ENCODE peak calls at places on chromosomes 13 and 19, in five cellular contexts. D, N, P, A and V are unnamed samples.

GRCh38 chr19:53076984-53077383 is 26.2 kb downstream of the ZNF160 start:
- DNase-seq in D (peak; percentile 40), N (peak; percentile 15), P (no peak), A (no peak), V (peak; percentile 40)

GRCh38 chr19:35236638-35237400 is 8.3 kb upstream of the FAM187B start:
- DNase-seq in D (no peak), N (no peak), P (peak; percentile 30), A (no peak), V (peak; percentile 25)

GRCh38 chr19:37931941-37932655 is 25.1 kb downstream of the SIPA1L3 start:
- DNase-seq in D (peak; percentile 54), N (peak; percentile 58), P (peak; percentile 98), A (peak; percentile 92), V (peak; percentile 96)

GRCh38 chr13:33112745-33113144 is 96.5 kb downstream of the KL start:
- DNase-seq in D (no peak), N (peak; percentile 69), P (no peak), A (no peak), V (no peak)

GRCh38 chr19:16266586-16266942 is 58.1 kb upstream of the KLF2 start:
- DNase-seq in D (no peak), N (no peak), P (no peak), A (no peak), V (no peak)

GRCh38 chr13:75264611-75265010 is 217.4 kb downstream of the TBC1D4 start:
- DNase-seq in D (no peak), N (no peak), P (no peak), A (no peak), V (no peak)

GRCh38 chr19:10419646-10420443 is 493 bp upstream of the PDE4A start:
- DNase-seq in D (peak; percentile 74), N (no peak), P (peak; percentile 51), A (no peak), V (peak; percentile 53)

GRCh38 chr13:114012921-114013320 is 39.0 kb upstream of the C13orf46 start:
- DNase-seq in D (no peak), N (no peak), P (no peak), A (no peak), V (no peak)

GRCh38 chr13:111322916-111323331 is 2.5 kb downstream of the TEX29 start:
- DNase-seq in D (no peak), N (no peak), P (no peak), A (no peak), V (no peak)

GRCh38 chr13:39946769-39947168 is 291.3 kb downstream of the COG6 start:
- DNase-seq in D (no peak), N (no peak), P (no peak), A (no peak), V (no peak)

GRCh38 chr19:50721441-50722137 is 1.6 kb upstream of the CLEC11A start:
- DNase-seq in D (no peak), N (no peak), P (no peak), A (no peak), V (no peak)

GRCh38 chr13:58994778-58995177 is 1169.0 kb downstream of the DIAPH3 start:
- DNase-seq in D (no peak), N (no peak), P (no peak), A (no peak), V (peak; percentile 8)

GRCh38 chr19:42683917-42684513 is 56.3 kb downstream of the PSG3 start:
- DNase-seq in D (peak; percentile 39), N (peak; percentile 31), P (peak; percentile 11), A (no peak), V (peak; percentile 41)

GRCh38 chr13:51298812-51299211 is 40.7 kb upstream of the SERPINE3 start:
- DNase-seq in D (peak; percentile 23), N (no peak), P (no peak), A (no peak), V (no peak)

GRCh38 chr19:43895727-43896126 is 39.4 kb downstream of the ZNF45 start:
- DNase-seq in D (peak; percentile 11), N (peak; percentile 6), P (no peak), A (no peak), V (no peak)

GRCh38 chr13:110339263-110339662 is 32.2 kb downstream of the COL4A2 start:
- DNase-seq in D (no peak), N (no peak), P (no peak), A (no peak), V (no peak)

GRCh38 chr13:28429685-28430290 is 65.1 kb downstream of the FLT1 start:
- DNase-seq in D (no peak), N (peak; percentile 35), P (no peak), A (no peak), V (no peak)

GRCh38 chr13:91907398-91907797 is 509.0 kb downstream of the GPC5 start:
- DNase-seq in D (no peak), N (no peak), P (no peak), A (no peak), V (no peak)

GRCh38 chr13:24261566-24261965 is 47.8 kb upstream of the C1QTNF9 start:
- DNase-seq in D (no peak), N (no peak), P (no peak), A (no peak), V (no peak)

GRCh38 chr13:28488376-28489005 is 6.4 kb downstream of the FLT1 start:
- DNase-seq in D (peak; percentile 71), N (no peak), P (no peak), A (no peak), V (no peak)

GRCh38 chr13:24651718-24652345 is 28.4 kb upstream of the ATP12A start:
- DNase-seq in D (no peak), N (no peak), P (peak; percentile 48), A (no peak), V (peak; percentile 93)

GRCh38 chr13:71536201-71536600 is 330.8 kb downstream of the DACH1 start:
- DNase-seq in D (no peak), N (no peak), P (no peak), A (no peak), V (no peak)

GRCh38 chr13:21638319-21639282 is 32.3 kb upstream of the FGF9 start:
- DNase-seq in D (peak; percentile 25), N (peak; percentile 20), P (peak; percentile 75), A (no peak), V (peak; percentile 86)

GRCh38 chr13:21641629-21642028 is 29.2 kb upstream of the FGF9 start:
- DNase-seq in D (no peak), N (no peak), P (peak; percentile 74), A (no peak), V (peak; percentile 90)

GRCh38 chr13:21639604-21640003 is 31.3 kb upstream of the FGF9 start:
- DNase-seq in D (no peak), N (no peak), P (no peak), A (no peak), V (no peak)

GRCh38 chr13:21632196-21632595 is 28.2 kb upstream of the MICU2 start:
- DNase-seq in D (no peak), N (no peak), P (no peak), A (no peak), V (no peak)

DNA sequence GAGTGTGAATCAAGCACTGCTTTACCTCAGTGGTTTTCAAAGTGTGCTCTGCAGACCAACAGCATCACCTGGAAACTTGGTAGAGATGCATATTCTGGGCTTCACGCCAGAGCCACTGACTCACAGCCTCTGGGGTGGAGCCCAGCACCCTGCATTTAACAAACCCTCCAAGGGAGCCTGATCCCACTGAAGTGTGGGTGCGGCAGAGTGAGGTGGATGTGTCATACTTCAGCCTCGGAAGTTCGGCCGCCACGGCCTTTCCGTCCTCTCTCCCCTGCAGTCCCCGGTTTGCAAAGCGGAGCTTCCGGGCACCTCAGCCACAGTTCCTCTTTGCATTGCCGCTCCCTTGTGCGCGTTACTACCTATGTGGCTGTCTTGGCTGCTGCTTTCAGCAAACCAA is 33.3 kb upstream of the MICU2 start:
- DNase-seq in D (peak; percentile 56), N (no peak), P (peak; percentile 99), A (no peak), V (peak; percentile 99)
- TF ChIP-seq CTCF in D (no peak), N (no peak), P (no peak), A (no peak), V (no peak)

DNA sequence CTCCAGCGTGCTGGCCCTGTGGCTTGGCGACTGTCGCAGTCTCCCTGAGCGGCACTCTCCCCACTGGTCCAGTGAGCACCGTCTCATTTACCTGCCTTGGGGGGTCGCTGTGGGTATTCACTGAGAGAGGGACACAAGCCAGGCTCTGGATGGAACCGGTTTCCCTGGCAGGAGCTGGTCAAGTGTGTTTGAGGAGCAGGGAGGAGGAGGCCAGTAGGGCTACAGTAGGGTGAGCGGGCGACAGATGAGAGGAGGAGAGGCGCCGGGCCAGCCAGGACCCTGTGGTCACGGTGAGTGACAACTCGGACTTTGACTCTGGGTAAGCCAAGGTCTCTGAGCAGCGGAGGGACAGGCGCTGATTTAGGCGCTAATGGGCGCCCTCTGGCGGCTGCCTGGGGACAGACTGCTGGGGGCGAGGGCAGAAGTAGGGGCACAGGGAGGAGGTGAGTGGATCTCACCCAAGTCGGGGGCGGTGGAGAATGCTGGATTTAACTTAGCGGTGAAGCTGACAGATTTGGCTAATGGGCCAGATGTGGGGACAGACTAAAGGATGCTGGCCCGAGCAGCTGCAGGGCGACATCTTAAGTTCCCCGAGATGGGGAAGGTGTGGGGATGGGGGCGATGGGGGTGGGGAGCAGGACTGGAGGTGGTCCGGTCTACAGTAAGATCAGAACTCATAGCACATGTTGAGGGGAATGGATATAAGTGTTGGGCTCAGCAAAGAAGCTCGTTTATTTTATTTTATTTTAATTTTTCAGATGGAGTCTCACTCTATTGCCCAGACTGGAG is 4.7 kb upstream of the PRMT1 start:
- DNase-seq in D (peak; percentile 67), N (peak; percentile 56), P (peak; percentile 46), A (peak; percentile 70), V (peak; percentile 66)
- H3K4me3 ChIP-seq in D (no peak overlapping the region), N (no peak overlapping the region), P (no peak overlapping the region), A (peak overlapping the region; percentile 20), V (no peak overlapping the region)

GRCh38 chr13:44365899-44366298 is 7.7 kb upstream of the SERP2 start:
- DNase-seq in D (no peak), N (no peak), P (no peak), A (no peak), V (no peak)
- TF ChIP-seq CTCF in D (no peak), N (no peak), P (no peak), A (no peak), V (no peak)

GRCh38 chr19:8097681-8098567 is 45.4 kb downstream of the CCL25 start:
- DNase-seq in D (no peak), N (no peak), P (no peak), A (no peak), V (no peak)

GRCh38 chr19:8094336-8094735 is 41.8 kb downstream of the CCL25 start:
- DNase-seq in D (no peak), N (no peak), P (no peak), A (no peak), V (no peak)

GRCh38 chr19:8097198-8097597 is 44.6 kb downstream of the CCL25 start:
- DNase-seq in D (no peak), N (no peak), P (no peak), A (no peak), V (no peak)

GRCh38 chr19:8095354-8095886 is 42.9 kb downstream of the CCL25 start:
- DNase-seq in D (no peak), N (no peak), P (no peak), A (no peak), V (no peak)

GRCh38 chr19:8096071-8096470 is 43.5 kb downstream of the CCL25 start:
- DNase-seq in D (no peak), N (no peak), P (no peak), A (no peak), V (no peak)
- H3K4me3 ChIP-seq in D (no peak overlapping the region), N (no peak overlapping the region), P (no peak overlapping the region), A (no peak overlapping the region), V (no peak overlapping the region)